ENCODE peak calls at places on chromosomes 11 and 22, in six cellular contexts. One of them, this sample, is unnamed.

GRCh38 chr22:48931452-48931851 is 896.2 kb downstream of the BRD1 start:
- DNase-seq in astrocyte of the spinal cord: no peak
- DNase-seq in testis: no peak
- DNase-seq in K562: no peak
- DNase-seq in chondrocyte: no peak
- DNase-seq in GM12865: no peak
- DNase-seq in this sample: no peak

GRCh38 chr22:46347646-46348045 is 12.1 kb downstream of the TRMU start:
- DNase-seq in astrocyte of the spinal cord: no peak
- DNase-seq in testis: no peak
- DNase-seq in K562: no peak
- DNase-seq in chondrocyte: no peak
- DNase-seq in GM12865: no peak
- DNase-seq in this sample: no peak

GRCh38 chr11:59668188-59668949 is 468 bp downstream of the PATL1 start:
- DNase-seq in astrocyte of the spinal cord: peak
- DNase-seq in testis: peak
- DNase-seq in K562: peak
- DNase-seq in chondrocyte: no peak
- DNase-seq in GM12865: peak
- DNase-seq in this sample: peak

GRCh38 chr22:23242473-23243001 is 62.2 kb downstream of the BCR start:
- DNase-seq in astrocyte of the spinal cord: peak
- DNase-seq in testis: no peak
- DNase-seq in K562: peak
- DNase-seq in chondrocyte: no peak
- DNase-seq in GM12865: no peak
- DNase-seq in this sample: no peak

GRCh38 chr22:21642584-21643448 is 714 bp downstream of the SDF2L1 start:
- DNase-seq in astrocyte of the spinal cord: peak
- DNase-seq in testis: no peak
- DNase-seq in K562: peak
- DNase-seq in chondrocyte: no peak
- DNase-seq in GM12865: peak
- DNase-seq in this sample: peak

GRCh38 chr11:130848361-130849214 is 67.7 kb downstream of the SNX19 start:
- DNase-seq in astrocyte of the spinal cord: no peak
- DNase-seq in testis: no peak
- DNase-seq in K562: no peak
- DNase-seq in chondrocyte: no peak
- DNase-seq in GM12865: peak
- DNase-seq in this sample: no peak

GRCh38 chr22:46336119-46337078 is 885 bp downstream of the TRMU start:
- DNase-seq in astrocyte of the spinal cord: no peak
- DNase-seq in testis: peak
- DNase-seq in K562: peak
- DNase-seq in chondrocyte: no peak
- DNase-seq in GM12865: peak
- DNase-seq in this sample: no peak

GRCh38 chr11:19929147-19929546 is 216.5 kb downstream of the NAV2 start:
- DNase-seq in astrocyte of the spinal cord: no peak
- DNase-seq in testis: no peak
- DNase-seq in K562: no peak
- DNase-seq in chondrocyte: no peak
- DNase-seq in GM12865: no peak
- DNase-seq in this sample: no peak

GRCh38 chr11:74154621-74155281 is 16.1 kb downstream of the C2CD3 start:
- DNase-seq in astrocyte of the spinal cord: peak
- DNase-seq in testis: peak
- DNase-seq in K562: no peak
- DNase-seq in chondrocyte: no peak
- DNase-seq in GM12865: no peak
- DNase-seq in this sample: no peak

GRCh38 chr22:27689664-27690063 is 111.9 kb downstream of the MN1 start:
- DNase-seq in astrocyte of the spinal cord: no peak
- DNase-seq in testis: no peak
- DNase-seq in K562: no peak
- DNase-seq in chondrocyte: no peak
- DNase-seq in GM12865: no peak
- DNase-seq in this sample: no peak

GRCh38 chr11:77705877-77706579 is 68.4 kb upstream of the CLNS1A start:
- DNase-seq in astrocyte of the spinal cord: no peak
- DNase-seq in testis: no peak
- DNase-seq in K562: no peak
- DNase-seq in chondrocyte: no peak
- DNase-seq in GM12865: no peak
- DNase-seq in this sample: no peak

GRCh38 chr11:2445107-2445947 is 519 bp downstream of the KCNQ1 start:
- DNase-seq in astrocyte of the spinal cord: no peak
- DNase-seq in testis: no peak
- DNase-seq in K562: no peak
- DNase-seq in chondrocyte: peak
- DNase-seq in GM12865: no peak
- DNase-seq in this sample: no peak

GRCh38 chr11:74680035-74680671 is 51.1 kb downstream of the CHRDL2 start:
- DNase-seq in astrocyte of the spinal cord: no peak
- DNase-seq in testis: peak
- DNase-seq in K562: no peak
- DNase-seq in chondrocyte: no peak
- DNase-seq in GM12865: no peak
- DNase-seq in this sample: no peak

GRCh38 chr22:39556970-39557811 is 13.4 kb upstream of the CACNA1I start:
- DNase-seq in astrocyte of the spinal cord: no peak
- DNase-seq in testis: peak
- DNase-seq in K562: peak
- DNase-seq in chondrocyte: no peak
- DNase-seq in GM12865: no peak
- DNase-seq in this sample: no peak

GRCh38 chr22:35661377-35661937 is 13.2 kb downstream of the APOL6 start:
- DNase-seq in astrocyte of the spinal cord: peak
- DNase-seq in testis: no peak
- DNase-seq in K562: no peak
- DNase-seq in chondrocyte: no peak
- DNase-seq in GM12865: no peak
- DNase-seq in this sample: no peak

GRCh38 chr22:24819941-24820461 is 14.0 kb downstream of the SGSM1 start:
- DNase-seq in astrocyte of the spinal cord: no peak
- DNase-seq in testis: peak
- DNase-seq in K562: no peak
- DNase-seq in chondrocyte: no peak
- DNase-seq in GM12865: no peak
- DNase-seq in this sample: no peak

GRCh38 chr11:46122955-46123354 is 1.7 kb upstream of the PHF21A start:
- DNase-seq in astrocyte of the spinal cord: peak
- DNase-seq in testis: no peak
- DNase-seq in K562: peak
- DNase-seq in chondrocyte: no peak
- DNase-seq in GM12865: no peak
- DNase-seq in this sample: no peak

GRCh38 chr11:117950999-117951961 is 22.1 kb upstream of the TMPRSS13 start:
- DNase-seq in astrocyte of the spinal cord: no peak
- DNase-seq in testis: no peak
- DNase-seq in K562: no peak
- DNase-seq in chondrocyte: no peak
- DNase-seq in GM12865: peak
- DNase-seq in this sample: no peak

GRCh38 chr11:100827934-100828661 is 141.0 kb downstream of the ARHGAP42 start:
- DNase-seq in astrocyte of the spinal cord: peak
- DNase-seq in testis: no peak
- DNase-seq in K562: peak
- DNase-seq in chondrocyte: no peak
- DNase-seq in GM12865: peak
- DNase-seq in this sample: peak

GRCh38 chr11:130070829-130071205 is 1.1 kb downstream of the APLP2 start:
- DNase-seq in astrocyte of the spinal cord: peak
- DNase-seq in testis: peak
- DNase-seq in K562: peak
- DNase-seq in chondrocyte: no peak
- DNase-seq in GM12865: no peak
- DNase-seq in this sample: no peak

GRCh38 chr11:122099345-122100045 is 16.5 kb downstream of the BLID start:
- DNase-seq in astrocyte of the spinal cord: peak
- DNase-seq in testis: peak
- DNase-seq in K562: no peak
- DNase-seq in chondrocyte: no peak
- DNase-seq in GM12865: no peak
- DNase-seq in this sample: no peak

GRCh38 chr11:19723572-19724342 is 11.1 kb downstream of the NAV2 start:
- DNase-seq in astrocyte of the spinal cord: peak
- DNase-seq in testis: no peak
- DNase-seq in K562: no peak
- DNase-seq in chondrocyte: no peak
- DNase-seq in GM12865: no peak
- DNase-seq in this sample: no peak

GRCh38 chr11:34068098-34068497 is 16.6 kb downstream of the CAPRIN1 start:
- DNase-seq in astrocyte of the spinal cord: peak
- DNase-seq in testis: no peak
- DNase-seq in K562: no peak
- DNase-seq in chondrocyte: no peak
- DNase-seq in GM12865: no peak
- DNase-seq in this sample: no peak

GRCh38 chr22:24466831-24467249 is 28.3 kb upstream of the UPB1 start:
- DNase-seq in astrocyte of the spinal cord: peak
- DNase-seq in testis: peak
- DNase-seq in K562: peak
- DNase-seq in chondrocyte: no peak
- DNase-seq in GM12865: no peak
- DNase-seq in this sample: no peak

GRCh38 chr11:69841859-69842698 is 22.9 kb upstream of the FGF3 start:
- DNase-seq in astrocyte of the spinal cord: no peak
- DNase-seq in testis: no peak
- DNase-seq in K562: peak
- DNase-seq in chondrocyte: no peak
- DNase-seq in GM12865: peak
- DNase-seq in this sample: no peak
- TF ChIP-seq CTCF in astrocyte of the spinal cord: peak
- TF ChIP-seq CTCF in testis: no peak
- TF ChIP-seq CTCF in K562: peak
- TF ChIP-seq CTCF in chondrocyte: peak
- TF ChIP-seq CTCF in GM12865: peak
- TF ChIP-seq CTCF in this sample: peak

GRCh38 chr11:11125618-11126017 is 227.4 kb downstream of the CSNK2A3 start:
- DNase-seq in astrocyte of the spinal cord: no peak
- DNase-seq in testis: no peak
- DNase-seq in K562: no peak
- DNase-seq in chondrocyte: no peak
- DNase-seq in GM12865: no peak
- DNase-seq in this sample: no peak

GRCh38 chr11:11115475-11115874 is 237.6 kb downstream of the CSNK2A3 start:
- DNase-seq in astrocyte of the spinal cord: no peak
- DNase-seq in testis: no peak
- DNase-seq in K562: no peak
- DNase-seq in chondrocyte: no peak
- DNase-seq in GM12865: no peak
- DNase-seq in this sample: no peak

GRCh38 chr11:11117730-11118129 is 235.3 kb downstream of the CSNK2A3 start:
- DNase-seq in astrocyte of the spinal cord: no peak
- DNase-seq in testis: no peak
- DNase-seq in K562: no peak
- DNase-seq in chondrocyte: no peak
- DNase-seq in GM12865: no peak
- DNase-seq in this sample: no peak

DNA sequence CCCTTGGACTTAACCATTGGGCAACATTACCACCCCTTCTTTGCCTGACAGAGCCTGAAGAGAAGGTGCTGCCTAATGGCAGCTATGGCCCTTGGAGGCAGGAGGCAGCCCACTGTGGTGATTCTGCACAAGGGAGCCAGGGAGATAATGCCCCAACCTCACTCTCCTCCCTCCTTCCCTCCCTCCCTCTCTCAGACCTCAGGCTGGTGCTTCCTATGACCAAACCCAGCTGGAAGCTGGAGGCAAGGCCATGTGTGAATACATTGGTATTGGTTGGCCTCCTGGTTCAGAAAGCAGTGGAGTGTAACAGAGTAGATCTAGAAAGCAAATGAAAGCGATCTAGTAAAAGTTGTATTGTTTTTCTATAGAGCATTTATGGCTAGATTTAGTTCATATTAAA is 233.1 kb downstream of the CSNK2A3 start:
- DNase-seq in astrocyte of the spinal cord: no peak
- DNase-seq in testis: no peak
- DNase-seq in K562: no peak
- DNase-seq in chondrocyte: no peak
- DNase-seq in GM12865: no peak
- DNase-seq in this sample: no peak
- TF ChIP-seq CTCF in astrocyte of the spinal cord: no peak
- TF ChIP-seq CTCF in testis: no peak
- TF ChIP-seq CTCF in K562: no peak
- TF ChIP-seq CTCF in chondrocyte: no peak
- TF ChIP-seq CTCF in GM12865: no peak
- TF ChIP-seq CTCF in this sample: no peak

GRCh38 chr11:125221499-125221898 is 56.9 kb downstream of the PKNOX2 start:
- DNase-seq in astrocyte of the spinal cord: no peak
- DNase-seq in testis: no peak
- DNase-seq in K562: no peak
- DNase-seq in chondrocyte: no peak
- DNase-seq in GM12865: no peak
- DNase-seq in this sample: no peak
- TF ChIP-seq CTCF in astrocyte of the spinal cord: no peak
- TF ChIP-seq CTCF in testis: no peak
- TF ChIP-seq CTCF in K562: no peak
- TF ChIP-seq CTCF in chondrocyte: no peak
- TF ChIP-seq CTCF in GM12865: no peak
- TF ChIP-seq CTCF in this sample: no peak

GRCh38 chr11:11895672-11896071 is 53.9 kb downstream of the USP47 start:
- DNase-seq in astrocyte of the spinal cord: no peak
- DNase-seq in testis: no peak
- DNase-seq in K562: no peak
- DNase-seq in chondrocyte: no peak
- DNase-seq in GM12865: no peak
- DNase-seq in this sample: no peak
- TF ChIP-seq CTCF in astrocyte of the spinal cord: peak
- TF ChIP-seq CTCF in testis: no peak
- TF ChIP-seq CTCF in K562: no peak
- TF ChIP-seq CTCF in chondrocyte: peak
- TF ChIP-seq CTCF in GM12865: no peak
- TF ChIP-seq CTCF in this sample: no peak